ENCODE peak calls at places on chromosomes 11 and 22, in four cellular contexts. E, L, T and Z are unnamed samples.

GRCh38 chr22:44286673-44287072 is 26.1 kb downstream of the SHISAL1 start:
- DNase-seq in E (no peak), T (no peak), L (no peak), Z (no peak)

GRCh38 chr22:48931452-48931851 is 896.2 kb downstream of the BRD1 start:
- DNase-seq in L (no peak), E (no peak), T (no peak), Z (no peak)

GRCh38 chr11:66739983-66740382 is 11.0 kb upstream of the SPTBN2 start:
- DNase-seq in L (no peak), T (no peak), E (no peak), Z (no peak)

GRCh38 chr22:49617866-49618688 is 209.6 kb downstream of the BRD1 start:
- DNase-seq in L (no peak), T (no peak), E (no peak), Z (no peak)

GRCh38 chr11:45362636-45363035 is 76.5 kb upstream of the SYT13 start:
- DNase-seq in T (no peak), E (peak), L (no peak), Z (no peak)

GRCh38 chr22:49597428-49598039 is 230.1 kb downstream of the BRD1 start:
- DNase-seq in T (no peak), E (no peak), L (no peak), Z (no peak)

GRCh38 chr22:39596601-39597000 is 26.0 kb downstream of the CACNA1I start:
- DNase-seq in L (no peak), T (no peak), E (no peak), Z (no peak)

GRCh38 chr11:106331163-106331562 is 253.7 kb downstream of the AASDHPPT start:
- DNase-seq in L (no peak), T (no peak), E (no peak), Z (no peak)

GRCh38 chr22:49740242-49740641 is 87.4 kb downstream of the BRD1 start:
- DNase-seq in L (no peak), E (no peak), T (no peak), Z (no peak)